ENCODE peak calls at places on chromosomes 5 and 9, in ten cellular contexts. L is fibroblast of lung; I is heart left ventricle; K is cardiac muscle cell; P is A549; Y is tibial nerve; T is CD8-positive, alpha-beta T cell; X is choroid plexus epithelial cell; B is GM06990; A is GM12865. W is an unnamed sample.

GRCh38 chr5:125348221-125348692 is 601.8 kb upstream of the ZNF608 start:
- DNase-seq in L (peak), I (peak), K (peak), P (no peak), Y (peak), T (no peak), X (peak), B (no peak), A (no peak), W (peak)

GRCh38 chr9:35618854-35619799 is 914 bp upstream of the CD72 start:
- DNase-seq in L (peak), I (no peak), K (no peak), P (no peak), Y (no peak), T (no peak), X (peak), B (peak), A (peak), W (no peak)

GRCh38 chr5:32297181-32298055 is 15.3 kb downstream of the MTMR12 start:
- DNase-seq in L (no peak), I (no peak), K (no peak), P (no peak), Y (no peak), T (no peak), X (peak), B (no peak), A (no peak), W (no peak)

GRCh38 chr9:136182850-136183422 is 22.0 kb downstream of the LHX3 start:
- DNase-seq in L (no peak), I (no peak), K (no peak), P (no peak), Y (no peak), T (no peak), X (no peak), B (no peak), A (no peak), W (no peak)

GRCh38 chr5:34626036-34626435 is 30.1 kb upstream of the RAI14 start:
- DNase-seq in L (peak), I (no peak), K (peak), P (peak), Y (no peak), T (no peak), X (peak), B (no peak), A (no peak), W (peak)

GRCh38 chr9:83957029-83957513 is 22.9 kb downstream of the HNRNPK start:
- DNase-seq in L (no peak), I (no peak), K (no peak), P (no peak), Y (no peak), T (no peak), X (peak), B (no peak), A (no peak), W (no peak)

GRCh38 chr9:12771891-12772290 is 2.9 kb upstream of the LURAP1L start:
- DNase-seq in L (no peak), I (no peak), K (no peak), P (no peak), Y (no peak), T (no peak), X (peak), B (no peak), A (no peak), W (peak)

GRCh38 chr5:149367249-149367971 is 9.6 kb downstream of the PCYOX1L start:
- DNase-seq in L (peak), I (peak), K (peak), P (peak), Y (peak), T (peak), X (peak), B (peak), A (peak), W (peak)

GRCh38 chr9:12819436-12820185 is 44.8 kb downstream of the LURAP1L start:
- DNase-seq in L (no peak), I (no peak), K (no peak), P (peak), Y (no peak), T (no peak), X (peak), B (no peak), A (peak), W (no peak)

GRCh38 chr9:86945868-86946711 is 1.2 kb downstream of the GAS1 start:
- DNase-seq in L (peak), I (peak), K (peak), P (peak), Y (peak), T (peak), X (peak), B (peak), A (peak), W (peak)
- TF ChIP-seq CTCF in L (no peak), I (peak), K (peak), P (no peak), Y (no peak), T (no peak), X (no peak), B (no peak), A (peak), W (no peak)

GRCh38 chr5:174581483-174581882 is 142.9 kb upstream of the MSX2 start:
- DNase-seq in L (peak), I (no peak), K (peak), P (peak), Y (no peak), T (no peak), X (peak), B (no peak), A (no peak), W (no peak)

GRCh38 chr5:174589011-174589410 is 135.4 kb upstream of the MSX2 start:
- DNase-seq in L (no peak), I (no peak), K (no peak), P (peak), Y (no peak), T (no peak), X (no peak), B (no peak), A (no peak), W (no peak)

GRCh38 chr5:174585472-174585871 is 138.9 kb upstream of the MSX2 start:
- DNase-seq in L (no peak), I (no peak), K (no peak), P (no peak), Y (no peak), T (no peak), X (no peak), B (no peak), A (no peak), W (no peak)

GRCh38 chr5:174583071-174583470 is 141.3 kb upstream of the MSX2 start:
- DNase-seq in L (no peak), I (no peak), K (no peak), P (no peak), Y (no peak), T (no peak), X (no peak), B (no peak), A (no peak), W (no peak)
- H3K4me3 ChIP-seq in L (no peak), I (no peak), K (no peak), P (no peak), Y (no peak), T (no peak), X (no peak), B (no peak), A (no peak), W (no peak)

DNA sequence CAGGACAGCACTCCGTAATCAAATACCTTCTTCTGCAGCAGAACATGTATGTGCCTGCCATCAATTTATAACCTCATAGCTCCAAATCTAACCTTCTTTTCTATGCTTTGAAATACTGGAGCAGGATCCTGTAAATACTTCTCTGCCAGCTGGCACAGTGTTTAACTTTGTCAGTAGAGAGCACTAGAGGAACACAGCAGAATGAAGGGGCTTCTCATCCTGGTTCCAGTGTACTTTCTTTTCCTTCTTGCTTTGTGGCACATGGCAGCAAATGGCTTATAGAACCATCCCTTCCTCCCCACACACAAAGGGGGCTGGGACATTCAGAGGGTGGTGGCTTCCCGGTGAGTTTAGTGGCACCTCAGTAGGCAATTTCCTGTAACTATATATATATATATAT is 3.8 kb upstream of the FBXW11 start:
- DNase-seq in L (no peak), I (no peak), K (peak), P (peak), Y (no peak), T (no peak), X (peak), B (no peak), A (no peak), W (peak)
- TF ChIP-seq CTCF in L (no peak), I (peak), K (peak), P (no peak), Y (no peak), T (no peak), X (peak), B (peak), A (peak), W (peak)

DNA sequence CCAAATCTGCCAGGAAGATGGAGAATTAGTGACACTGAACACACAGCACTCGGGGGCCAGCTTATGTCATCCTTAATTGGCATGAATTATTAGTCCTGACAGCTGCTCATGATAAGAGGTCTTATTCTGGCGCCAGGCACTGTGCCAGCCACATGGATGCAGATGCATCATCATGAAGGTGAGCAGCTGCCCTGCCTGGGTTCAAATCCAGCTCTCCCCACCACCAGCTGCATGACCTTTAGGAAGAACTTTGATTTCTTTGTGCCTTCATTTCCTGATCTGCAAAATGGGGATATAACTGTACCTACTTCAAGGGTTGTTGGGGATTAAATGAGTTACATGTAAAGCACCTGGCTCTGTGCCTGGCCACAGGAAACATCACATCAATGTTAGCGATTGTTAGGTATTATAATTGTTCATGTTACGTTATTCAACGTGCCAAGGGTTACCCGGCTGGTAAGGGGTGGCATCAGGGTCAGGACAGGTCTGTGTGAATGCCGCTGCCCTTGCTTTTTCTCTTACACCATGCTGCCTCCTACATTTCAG is 5.7 kb downstream of the ANKS6 start:
- DNase-seq in L (no peak), I (no peak), K (no peak), P (no peak), Y (no peak), T (no peak), X (no peak), B (no peak), A (no peak), W (no peak)
- H3K4me3 ChIP-seq in L (no peak), I (no peak), K (no peak), P (no peak), Y (no peak), T (no peak), X (no peak), B (no peak), A (no peak), W (no peak)

W was measured in fibroblast of pulmonary artery.